ENCODE peak calls at places on chromosomes 12 and 14, in nine cellular contexts. One of them, this sample, is unnamed.

GRCh38 chr12:599756-600155 is 63.5 kb downstream of the NINJ2 start:
- DNase-seq in Calu3: no peak
- DNase-seq in C1 segment of cervical spinal cord: no peak
- DNase-seq in NCI-H82: no peak
- DNase-seq in cardiac muscle cell: no peak
- DNase-seq in fibroblast of mammary gland: no peak
- DNase-seq in amniotic stem cell: no peak
- DNase-seq in fibroblast of pulmonary artery: no peak
- DNase-seq in GM04504: no peak
- DNase-seq in this sample: no peak

GRCh38 chr12:107884769-107885694 is 110.5 kb downstream of the ASCL4 start:
- DNase-seq in NCI-H82: peak; percentile 86
- DNase-seq in Calu3: peak; percentile 59
- DNase-seq in fibroblast of mammary gland: peak; percentile 54
- DNase-seq in GM04504: peak; percentile 11
- DNase-seq in fibroblast of pulmonary artery: peak; percentile 66
- DNase-seq in amniotic stem cell: peak; percentile 18
- DNase-seq in cardiac muscle cell: peak; percentile 83
- DNase-seq in C1 segment of cervical spinal cord: peak; percentile 24
- DNase-seq in this sample: peak; percentile 41

GRCh38 chr12:99029502-99030271 is 384.6 kb downstream of the APAF1 start:
- DNase-seq in C1 segment of cervical spinal cord: no peak
- DNase-seq in Calu3: no peak
- DNase-seq in fibroblast of mammary gland: no peak
- DNase-seq in NCI-H82: no peak
- DNase-seq in fibroblast of pulmonary artery: no peak
- DNase-seq in GM04504: no peak
- DNase-seq in cardiac muscle cell: no peak
- DNase-seq in amniotic stem cell: no peak
- DNase-seq in this sample: no peak

GRCh38 chr14:79911762-79912161 is 299.5 kb downstream of the DIO2 start:
- DNase-seq in GM04504: no peak
- DNase-seq in C1 segment of cervical spinal cord: no peak
- DNase-seq in amniotic stem cell: no peak
- DNase-seq in fibroblast of pulmonary artery: no peak
- DNase-seq in NCI-H82: no peak
- DNase-seq in cardiac muscle cell: no peak
- DNase-seq in fibroblast of mammary gland: no peak
- DNase-seq in Calu3: no peak
- DNase-seq in this sample: no peak

GRCh38 chr14:95313707-95314106 is 6.0 kb downstream of the CLMN start:
- DNase-seq in fibroblast of pulmonary artery: peak; percentile 73
- DNase-seq in amniotic stem cell: no peak
- DNase-seq in NCI-H82: no peak
- DNase-seq in fibroblast of mammary gland: peak; percentile 95
- DNase-seq in cardiac muscle cell: no peak
- DNase-seq in GM04504: no peak
- DNase-seq in C1 segment of cervical spinal cord: peak; percentile 52
- DNase-seq in Calu3: peak; percentile 56
- DNase-seq in this sample: no peak

GRCh38 chr12:6072302-6072752 is 52.1 kb downstream of the VWF start:
- DNase-seq in Calu3: no peak
- DNase-seq in fibroblast of pulmonary artery: peak; percentile 96
- DNase-seq in NCI-H82: no peak
- DNase-seq in cardiac muscle cell: no peak
- DNase-seq in GM04504: no peak
- DNase-seq in fibroblast of mammary gland: peak; percentile 66
- DNase-seq in C1 segment of cervical spinal cord: no peak
- DNase-seq in amniotic stem cell: no peak
- DNase-seq in this sample: no peak

GRCh38 chr14:80116157-80116556 is 95.1 kb downstream of the DIO2 start:
- DNase-seq in fibroblast of mammary gland: no peak
- DNase-seq in NCI-H82: no peak
- DNase-seq in GM04504: no peak
- DNase-seq in C1 segment of cervical spinal cord: no peak
- DNase-seq in cardiac muscle cell: no peak
- DNase-seq in fibroblast of pulmonary artery: no peak
- DNase-seq in Calu3: no peak
- DNase-seq in amniotic stem cell: no peak
- DNase-seq in this sample: no peak

GRCh38 chr14:105043656-105044055 is 21.6 kb downstream of the GPR132 start:
- DNase-seq in fibroblast of mammary gland: no peak
- DNase-seq in cardiac muscle cell: no peak
- DNase-seq in GM04504: no peak
- DNase-seq in C1 segment of cervical spinal cord: no peak
- DNase-seq in NCI-H82: no peak
- DNase-seq in Calu3: no peak
- DNase-seq in fibroblast of pulmonary artery: no peak
- DNase-seq in amniotic stem cell: no peak
- DNase-seq in this sample: no peak

GRCh38 chr14:78022059-78022458 is 148.1 kb upstream of the NRXN3 start:
- DNase-seq in fibroblast of mammary gland: peak; percentile 68
- DNase-seq in NCI-H82: peak; percentile 90
- DNase-seq in C1 segment of cervical spinal cord: no peak
- DNase-seq in cardiac muscle cell: peak; percentile 75
- DNase-seq in Calu3: peak; percentile 82
- DNase-seq in amniotic stem cell: no peak
- DNase-seq in fibroblast of pulmonary artery: peak; percentile 20
- DNase-seq in GM04504: peak; percentile 24
- DNase-seq in this sample: peak; percentile 67

GRCh38 chr14:89845346-89845745 is 109.2 kb downstream of the EFCAB11 start:
- DNase-seq in amniotic stem cell: peak; percentile 42
- DNase-seq in cardiac muscle cell: no peak
- DNase-seq in NCI-H82: no peak
- DNase-seq in Calu3: no peak
- DNase-seq in GM04504: no peak
- DNase-seq in fibroblast of pulmonary artery: peak; percentile 95
- DNase-seq in fibroblast of mammary gland: peak; percentile 56
- DNase-seq in C1 segment of cervical spinal cord: no peak
- DNase-seq in this sample: no peak

GRCh38 chr14:56487090-56487667 is 92.4 kb upstream of the TMEM260 start:
- DNase-seq in fibroblast of mammary gland: peak; percentile 47
- DNase-seq in fibroblast of pulmonary artery: peak; percentile 63
- DNase-seq in NCI-H82: peak; percentile 89
- DNase-seq in GM04504: no peak
- DNase-seq in C1 segment of cervical spinal cord: no peak
- DNase-seq in Calu3: no peak
- DNase-seq in cardiac muscle cell: no peak
- DNase-seq in amniotic stem cell: no peak
- DNase-seq in this sample: peak; percentile 23

GRCh38 chr12:131865196-131865875 is 29.1 kb upstream of the ULK1 start:
- DNase-seq in amniotic stem cell: no peak
- DNase-seq in fibroblast of pulmonary artery: no peak
- DNase-seq in C1 segment of cervical spinal cord: no peak
- DNase-seq in NCI-H82: no peak
- DNase-seq in GM04504: no peak
- DNase-seq in Calu3: peak; percentile 70
- DNase-seq in cardiac muscle cell: no peak
- DNase-seq in fibroblast of mammary gland: no peak
- DNase-seq in this sample: peak; percentile 72

GRCh38 chr12:118055865-118056773 is 4.9 kb downstream of the WSB2 start:
- DNase-seq in C1 segment of cervical spinal cord: no peak
- DNase-seq in NCI-H82: no peak
- DNase-seq in Calu3: no peak
- DNase-seq in amniotic stem cell: no peak
- DNase-seq in cardiac muscle cell: no peak
- DNase-seq in GM04504: no peak
- DNase-seq in fibroblast of pulmonary artery: no peak
- DNase-seq in fibroblast of mammary gland: no peak
- DNase-seq in this sample: no peak

GRCh38 chr12:76124456-76124855 is 40.0 kb upstream of the NAP1L1 start:
- DNase-seq in amniotic stem cell: no peak
- DNase-seq in Calu3: no peak
- DNase-seq in fibroblast of mammary gland: no peak
- DNase-seq in fibroblast of pulmonary artery: no peak
- DNase-seq in GM04504: no peak
- DNase-seq in NCI-H82: no peak
- DNase-seq in cardiac muscle cell: no peak
- DNase-seq in C1 segment of cervical spinal cord: no peak
- DNase-seq in this sample: no peak

GRCh38 chr12:95802482-95803264 is 12.1 kb upstream of the NTN4 start:
- DNase-seq in cardiac muscle cell: no peak
- DNase-seq in fibroblast of pulmonary artery: peak; percentile 83
- DNase-seq in Calu3: peak; percentile 70
- DNase-seq in NCI-H82: no peak
- DNase-seq in amniotic stem cell: peak; percentile 65
- DNase-seq in fibroblast of mammary gland: peak; percentile 81
- DNase-seq in C1 segment of cervical spinal cord: no peak
- DNase-seq in GM04504: peak; percentile 57
- DNase-seq in this sample: peak; percentile 75

GRCh38 chr12:63882844-63883243 is 38.3 kb downstream of the SRGAP1 start:
- DNase-seq in amniotic stem cell: no peak
- DNase-seq in Calu3: no peak
- DNase-seq in fibroblast of mammary gland: peak; percentile 26
- DNase-seq in C1 segment of cervical spinal cord: no peak
- DNase-seq in cardiac muscle cell: peak; percentile 84
- DNase-seq in NCI-H82: peak; percentile 51
- DNase-seq in fibroblast of pulmonary artery: peak; percentile 13
- DNase-seq in GM04504: no peak
- DNase-seq in this sample: no peak

GRCh38 chr12:76694369-76694768 is 69.5 kb upstream of the ZDHHC17 start:
- DNase-seq in fibroblast of mammary gland: no peak
- DNase-seq in cardiac muscle cell: no peak
- DNase-seq in fibroblast of pulmonary artery: no peak
- DNase-seq in GM04504: no peak
- DNase-seq in NCI-H82: no peak
- DNase-seq in C1 segment of cervical spinal cord: no peak
- DNase-seq in amniotic stem cell: no peak
- DNase-seq in Calu3: no peak
- DNase-seq in this sample: no peak

GRCh38 chr12:113519464-113520191 is 48.0 kb upstream of the LHX5 start:
- DNase-seq in GM04504: no peak
- DNase-seq in fibroblast of mammary gland: no peak
- DNase-seq in NCI-H82: no peak
- DNase-seq in Calu3: no peak
- DNase-seq in C1 segment of cervical spinal cord: no peak
- DNase-seq in fibroblast of pulmonary artery: no peak
- DNase-seq in cardiac muscle cell: no peak
- DNase-seq in amniotic stem cell: no peak
- DNase-seq in this sample: no peak

GRCh38 chr12:76455582-76456345 is 103.8 kb downstream of the OSBPL8 start:
- DNase-seq in C1 segment of cervical spinal cord: no peak
- DNase-seq in fibroblast of pulmonary artery: peak; percentile 90
- DNase-seq in fibroblast of mammary gland: peak; percentile 91
- DNase-seq in cardiac muscle cell: peak; percentile 60
- DNase-seq in Calu3: peak; percentile 55
- DNase-seq in amniotic stem cell: peak; percentile 89
- DNase-seq in NCI-H82: peak; percentile 67
- DNase-seq in GM04504: peak; percentile 75
- DNase-seq in this sample: peak; percentile 90

GRCh38 chr12:123389560-123390351 is 5.8 kb downstream of the KMT5A start:
- DNase-seq in fibroblast of pulmonary artery: no peak
- DNase-seq in fibroblast of mammary gland: no peak
- DNase-seq in cardiac muscle cell: peak; percentile 91
- DNase-seq in C1 segment of cervical spinal cord: no peak
- DNase-seq in Calu3: peak; percentile 60
- DNase-seq in GM04504: no peak
- DNase-seq in amniotic stem cell: no peak
- DNase-seq in NCI-H82: peak; percentile 49
- DNase-seq in this sample: no peak

GRCh38 chr12:10190558-10191388 is 11.9 kb downstream of the TMEM52B start:
- DNase-seq in C1 segment of cervical spinal cord: peak; percentile 21
- DNase-seq in Calu3: peak; percentile 57
- DNase-seq in fibroblast of pulmonary artery: peak; percentile 72
- DNase-seq in amniotic stem cell: no peak
- DNase-seq in cardiac muscle cell: peak; percentile 56
- DNase-seq in fibroblast of mammary gland: peak; percentile 71
- DNase-seq in NCI-H82: peak; percentile 81
- DNase-seq in GM04504: no peak
- DNase-seq in this sample: peak; percentile 56

GRCh38 chr12:110744697-110745264 is 2.1 kb upstream of the PPP1CC start:
- DNase-seq in amniotic stem cell: no peak
- DNase-seq in fibroblast of mammary gland: no peak
- DNase-seq in C1 segment of cervical spinal cord: peak; percentile 17
- DNase-seq in GM04504: no peak
- DNase-seq in NCI-H82: no peak
- DNase-seq in cardiac muscle cell: no peak
- DNase-seq in fibroblast of pulmonary artery: no peak
- DNase-seq in Calu3: peak; percentile 82
- DNase-seq in this sample: no peak

This sample was measured in HCT116.